ENCODE peak calls at places on chromosome 2, in ten cellular contexts. K is adipocyte; H is T47D; W is left lung; F is DMS153; S is NCI-H774; J is activated T-cell treated with anti-CD3 and anti-CD28 coated beads, Interleukin-2, amount 50 U/mL, for 1 hour; Q is A172; X is A549; B is lower leg skin. P is an unnamed sample.

GRCh38 chr2:196977491-196977890 is 51.0 kb upstream of the PGAP1 start:
- DNase-seq in K (no peak), H (no peak), W (no peak), F (no peak), S (no peak), J (no peak), Q (no peak), X (no peak), B (no peak), P (peak; percentile 26)

GRCh38 chr2:101802329-101802728 is 104.8 kb downstream of the MAP4K4 start:
- DNase-seq in K (no peak), H (no peak), W (no peak), F (no peak), S (no peak), J (no peak), Q (no peak), X (no peak), B (no peak), P (no peak)

GRCh38 chr2:155727097-155727906 is 605.2 kb downstream of the NR4A2 start:
- DNase-seq in K (no peak), H (no peak), W (no peak), F (no peak), S (no peak), J (no peak), Q (no peak), X (no peak), B (no peak), P (no peak)

GRCh38 chr2:122643725-122644329 is 888.4 kb downstream of the TSN start:
- DNase-seq in K (peak; percentile 0), H (no peak), W (no peak), F (peak; percentile 99), S (peak; percentile 95), J (no peak), Q (no peak), X (no peak), B (no peak), P (no peak)

GRCh38 chr2:135744761-135745314 is 3.2 kb downstream of the UBXN4 start:
- DNase-seq in K (peak; percentile 37), H (no peak), W (no peak), F (no peak), S (no peak), J (no peak), Q (peak; percentile 37), X (peak; percentile 73), B (peak; percentile 21), P (no peak)

GRCh38 chr2:20300656-20301055 is 50.0 kb downstream of the PUM2 start:
- DNase-seq in K (no peak), H (no peak), W (no peak), F (no peak), S (no peak), J (no peak), Q (no peak), X (no peak), B (no peak), P (no peak)

GRCh38 chr2:190786404-190787166 is 94.0 kb upstream of the GLS start:
- DNase-seq in K (peak; percentile 44), H (no peak), W (no peak), F (no peak), S (no peak), J (no peak), Q (peak; percentile 12), X (no peak), B (no peak), P (peak; percentile 54)

GRCh38 chr2:102386867-102387541 is 31.4 kb downstream of the IL18R1 start:
- DNase-seq in K (no peak), H (no peak), W (no peak), F (no peak), S (no peak), J (no peak), Q (no peak), X (no peak), B (no peak), P (no peak)

GRCh38 chr2:20625920-20626697 is 24.8 kb downstream of the HS1BP3 start:
- DNase-seq in K (no peak), H (no peak), W (peak; percentile 66), F (no peak), S (peak; percentile 66), J (no peak), Q (peak; percentile 74), X (no peak), B (no peak), P (no peak)

GRCh38 chr2:118837621-118838020 is 9.8 kb downstream of the EN1 start:
- DNase-seq in K (no peak), H (no peak), W (no peak), F (no peak), S (no peak), J (no peak), Q (no peak), X (no peak), B (no peak), P (no peak)

P was measured in NCI-H226.